ENCODE peak calls at places on chromosomes 5 and 9, in six cellular contexts. J is right atrium auricular region, N is foreskin fibroblast, A is right lobe of liver, W is cardiac muscle cell, Q is tibial artery. I is an unnamed sample.

GRCh38 chr5:178227138-178227659 is 5.4 kb downstream of the PHYKPL start:
- DNase-seq in N (no peak), W (no peak), Q (no peak), J (no peak), A (no peak), I (no peak)

GRCh38 chr9:98121096-98121495 is 2.1 kb upstream of the TRIM14 start:
- DNase-seq in N (no peak), J (no peak), A (no peak), Q (no peak), W (peak; percentile 12), I (no peak)

GRCh38 chr9:83327323-83327722 is 210.9 kb downstream of the FRMD3 start:
- DNase-seq in Q (no peak), W (peak; percentile 21), J (no peak), N (no peak), A (no peak), I (no peak)

GRCh38 chr5:19701731-19702130 is 286.3 kb downstream of the CDH18 start:
- DNase-seq in N (no peak), J (no peak), A (no peak), Q (no peak), W (no peak), I (no peak)

GRCh38 chr9:37897665-37898064 is 6.3 kb downstream of the SLC25A51 start:
- DNase-seq in W (no peak), Q (no peak), N (no peak), A (no peak), J (no peak), I (no peak)

GRCh38 chr9:71552480-71552879 is 215.8 kb downstream of the CEMIP2 start:
- DNase-seq in N (no peak), J (no peak), A (no peak), W (no peak), Q (no peak), I (no peak)

GRCh38 chr9:85208666-85209065 is 533.1 kb downstream of the AGTPBP1 start:
- DNase-seq in A (no peak), J (no peak), N (no peak), Q (no peak), W (no peak), I (no peak)

GRCh38 chr9:89008346-89009048 is 17.2 kb downstream of the S1PR3 start:
- DNase-seq in N (no peak), J (no peak), A (no peak), Q (no peak), W (no peak), I (peak; percentile 42)

GRCh38 chr5:75716715-75717081 is 539 bp downstream of the POC5 start:
- DNase-seq in W (no peak), Q (no peak), A (no peak), J (no peak), N (no peak), I (no peak)

GRCh38 chr9:128920381-128921058 is at the start of gene PHYHD1:
- DNase-seq in Q (peak; percentile 87), J (peak; percentile 76), N (peak; percentile 93), W (peak; percentile 71), A (peak; percentile 92), I (no peak)

DNA sequence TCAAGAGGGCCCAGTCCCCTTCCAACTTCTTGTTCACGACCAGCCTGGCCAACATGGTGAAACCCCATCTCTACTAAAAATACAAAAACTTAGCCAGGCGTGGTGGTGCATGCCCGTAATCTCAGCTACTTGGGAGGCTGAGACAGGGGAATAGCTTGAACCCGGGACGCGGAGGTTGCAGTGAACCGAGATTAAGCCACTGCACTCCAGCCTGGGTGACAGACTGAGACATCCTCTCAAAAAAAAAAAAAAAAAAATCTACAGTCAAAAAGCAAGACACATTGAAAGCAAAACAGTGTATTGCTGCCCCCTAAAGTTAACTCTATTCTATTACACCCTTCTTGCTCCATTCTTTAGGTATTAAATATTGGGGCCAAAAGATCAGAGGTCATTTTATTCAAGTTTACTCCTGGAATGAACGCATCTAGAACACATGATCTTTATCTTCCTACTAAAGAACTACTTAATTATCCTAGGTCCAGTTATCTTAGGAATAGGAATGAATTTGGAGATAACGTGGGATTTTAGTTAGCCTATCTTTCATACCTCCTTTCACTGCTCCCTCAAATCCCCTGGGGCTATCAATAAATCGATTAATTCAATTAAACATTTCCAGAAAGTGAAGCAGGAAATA is 2.4 kb downstream of the ATG12 start:
- DNase-seq in J (no peak), Q (peak; percentile 20), N (no peak), W (peak; percentile 69), A (no peak), I (no peak)
- TF ChIP-seq CTCF in J (peak; percentile 41), Q (peak; percentile 63), N (peak; percentile 36), W (peak; percentile 52), A (peak; percentile 55), I (peak; percentile 75)

GRCh38 chr9:70315389-70315788 is 56.6 kb downstream of the SMC5 start:
- DNase-seq in Q (no peak), A (no peak), W (peak; percentile 12), J (no peak), N (peak; percentile 6), I (no peak)

GRCh38 chr9:70322096-70322495 is 63.3 kb downstream of the SMC5 start:
- DNase-seq in J (no peak), N (no peak), Q (no peak), W (no peak), A (no peak), I (no peak)

GRCh38 chr9:70318002-70318401 is 59.2 kb downstream of the SMC5 start:
- DNase-seq in W (no peak), N (no peak), J (no peak), A (no peak), Q (no peak), I (no peak)
- TF ChIP-seq CTCF in W (no peak), N (no peak), J (no peak), A (no peak), Q (no peak), I (peak; percentile 55)

GRCh38 chr9:131530546-131530929 is 525 bp downstream of the UCK1 start:
- DNase-seq in J (no peak), N (peak; percentile 19), A (peak; percentile 69), Q (peak; percentile 44), W (peak; percentile 34), I (no peak)
- TF ChIP-seq CTCF in J (no peak), N (no peak), A (no peak), Q (peak; percentile 13), W (peak; percentile 10), I (peak; percentile 36)

GRCh38 chr9:127224178-127224882 is 40.2 kb upstream of the GARNL3 start:
- DNase-seq in N (peak; percentile 50), Q (peak; percentile 93), J (peak; percentile 92), W (peak; percentile 81), A (peak; percentile 94), I (peak; percentile 96)
- TF ChIP-seq CTCF in N (no peak), Q (peak; percentile 42), J (no peak), W (peak; percentile 20), A (peak; percentile 14), I (peak; percentile 53)

GRCh38 chr5:2752875-2753435 is 1.5 kb upstream of the IRX2 start:
- DNase-seq in Q (no peak), N (no peak), J (peak; percentile 30), W (no peak), A (no peak), I (no peak)
- TF ChIP-seq CTCF in Q (no peak), N (no peak), J (no peak), W (no peak), A (no peak), I (no peak)

DNA sequence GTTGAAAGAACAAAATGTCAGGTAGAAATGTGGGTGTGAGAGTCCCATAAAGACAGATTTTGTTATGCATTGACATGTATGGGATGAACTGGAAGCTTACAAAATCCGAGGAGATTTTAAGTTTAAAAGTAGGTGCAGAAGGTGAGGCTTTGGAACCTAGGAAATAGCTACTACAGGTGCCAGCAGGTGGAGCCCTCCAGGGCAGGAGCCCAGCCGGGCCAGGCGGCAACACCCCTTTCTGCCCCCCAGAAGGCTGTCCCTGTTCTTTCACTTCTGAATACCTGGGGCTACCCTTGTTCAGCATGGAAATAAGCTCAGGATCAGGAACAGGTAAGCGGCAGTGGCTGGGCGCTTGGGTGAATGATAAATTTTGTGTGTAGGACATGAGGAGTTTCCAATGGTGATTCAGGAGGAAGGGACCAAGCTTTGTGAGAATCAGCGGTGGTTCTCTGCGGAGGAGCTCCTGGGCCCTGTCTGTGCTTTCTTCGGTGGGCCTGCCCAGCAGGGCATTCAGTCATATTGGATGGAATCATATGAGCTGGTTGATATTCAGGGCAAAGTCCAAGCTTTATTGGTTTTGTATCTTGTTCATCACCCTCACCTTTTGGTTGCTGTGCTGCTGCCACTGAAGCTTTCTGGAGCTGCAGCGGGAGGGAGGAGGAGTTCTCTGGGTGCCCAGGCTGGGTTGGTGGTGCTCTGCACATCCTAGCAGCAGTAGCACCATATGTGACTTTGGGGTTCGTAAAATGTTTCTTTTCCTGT is 12.3 kb downstream of the PCBD2 start:
- DNase-seq in N (no peak), A (no peak), J (no peak), W (no peak), Q (no peak), I (no peak)
- TF ChIP-seq CTCF in N (peak; percentile 2), A (peak; percentile 34), J (no peak), W (peak; percentile 27), Q (no peak), I (peak; percentile 30)

GRCh38 chr5:58925627-58926545 is 343.0 kb downstream of the RAB3C start:
- DNase-seq in J (no peak), W (no peak), Q (no peak), A (no peak), N (no peak), I (no peak)
- TF ChIP-seq CTCF in J (no peak), W (no peak), Q (no peak), A (no peak), N (no peak), I (no peak)